ENCODE peak calls at places on chromosomes 12 and 14, in ten cellular contexts. One of them, this sample, is unnamed. For H3K36me3, the result is how much of the 10 kb centered on the place peaks cover.

GRCh38 chr12:43109626-43110345 is 442.2 kb downstream of the ADAMTS20 start:
- DNase-seq in ascending aorta: no peak
- DNase-seq in cardiac muscle cell: peak
- DNase-seq in kidney epithelial cell: no peak
- DNase-seq in tibial nerve: no peak
- DNase-seq in brain microvascular endothelial cell: no peak
- DNase-seq in uterus: no peak
- DNase-seq in hepatocyte: no peak
- DNase-seq in prostate gland: no peak
- DNase-seq in SK-N-SH: no peak
- DNase-seq in this sample: no peak

GRCh38 chr12:52395761-52396434 is 10.2 kb downstream of the KRT82 start:
- DNase-seq in ascending aorta: no peak
- DNase-seq in cardiac muscle cell: peak
- DNase-seq in kidney epithelial cell: no peak
- DNase-seq in tibial nerve: peak
- DNase-seq in brain microvascular endothelial cell: no peak
- DNase-seq in uterus: peak
- DNase-seq in hepatocyte: peak
- DNase-seq in prostate gland: no peak
- DNase-seq in SK-N-SH: no peak
- DNase-seq in this sample: peak

GRCh38 chr14:101250336-101250947 is 310.9 kb upstream of the DIO3 start:
- DNase-seq in ascending aorta: no peak
- DNase-seq in cardiac muscle cell: no peak
- DNase-seq in kidney epithelial cell: no peak
- DNase-seq in tibial nerve: no peak
- DNase-seq in brain microvascular endothelial cell: no peak
- DNase-seq in uterus: no peak
- DNase-seq in hepatocyte: no peak
- DNase-seq in prostate gland: no peak
- DNase-seq in SK-N-SH: peak
- DNase-seq in this sample: peak

GRCh38 chr14:59634617-59635016 is 58.0 kb upstream of the CCDC175 start:
- DNase-seq in ascending aorta: no peak
- DNase-seq in cardiac muscle cell: no peak
- DNase-seq in kidney epithelial cell: no peak
- DNase-seq in tibial nerve: no peak
- DNase-seq in brain microvascular endothelial cell: no peak
- DNase-seq in uterus: no peak
- DNase-seq in hepatocyte: no peak
- DNase-seq in prostate gland: no peak
- DNase-seq in SK-N-SH: no peak
- DNase-seq in this sample: no peak

GRCh38 chr12:42953021-42953420 is 363.5 kb upstream of the PRICKLE1 start:
- DNase-seq in ascending aorta: no peak
- DNase-seq in cardiac muscle cell: no peak
- DNase-seq in kidney epithelial cell: no peak
- DNase-seq in tibial nerve: no peak
- DNase-seq in brain microvascular endothelial cell: no peak
- DNase-seq in uterus: no peak
- DNase-seq in hepatocyte: no peak
- DNase-seq in prostate gland: no peak
- DNase-seq in SK-N-SH: no peak
- DNase-seq in this sample: no peak

GRCh38 chr14:99779751-99780150 is 13.5 kb upstream of the EML1 start:
- DNase-seq in ascending aorta: no peak
- DNase-seq in cardiac muscle cell: no peak
- DNase-seq in kidney epithelial cell: no peak
- DNase-seq in tibial nerve: no peak
- DNase-seq in brain microvascular endothelial cell: peak
- DNase-seq in uterus: no peak
- DNase-seq in hepatocyte: no peak
- DNase-seq in prostate gland: no peak
- DNase-seq in SK-N-SH: no peak
- DNase-seq in this sample: no peak

GRCh38 chr12:8904665-8905064 is 9.6 kb upstream of the PHC1 start:
- DNase-seq in ascending aorta: no peak
- DNase-seq in cardiac muscle cell: no peak
- DNase-seq in kidney epithelial cell: no peak
- DNase-seq in tibial nerve: no peak
- DNase-seq in brain microvascular endothelial cell: no peak
- DNase-seq in uterus: no peak
- DNase-seq in hepatocyte: no peak
- DNase-seq in prostate gland: no peak
- DNase-seq in SK-N-SH: no peak
- DNase-seq in this sample: no peak

GRCh38 chr12:110676171-110676570 is 12.7 kb downstream of the HVCN1 start:
- DNase-seq in ascending aorta: no peak
- DNase-seq in cardiac muscle cell: no peak
- DNase-seq in kidney epithelial cell: no peak
- DNase-seq in tibial nerve: no peak
- DNase-seq in brain microvascular endothelial cell: no peak
- DNase-seq in uterus: no peak
- DNase-seq in hepatocyte: no peak
- DNase-seq in prostate gland: no peak
- DNase-seq in SK-N-SH: no peak
- DNase-seq in this sample: no peak

GRCh38 chr14:37246427-37246829 is 48.7 kb downstream of the MIPOL1 start:
- DNase-seq in ascending aorta: no peak
- DNase-seq in cardiac muscle cell: peak
- DNase-seq in kidney epithelial cell: no peak
- DNase-seq in tibial nerve: no peak
- DNase-seq in brain microvascular endothelial cell: peak
- DNase-seq in uterus: no peak
- DNase-seq in hepatocyte: peak
- DNase-seq in prostate gland: peak
- DNase-seq in SK-N-SH: peak
- DNase-seq in this sample: no peak

GRCh38 chr12:69602954-69603353 is 7.8 kb downstream of the LRRC10 start:
- DNase-seq in ascending aorta: no peak
- DNase-seq in cardiac muscle cell: no peak
- DNase-seq in kidney epithelial cell: no peak
- DNase-seq in tibial nerve: no peak
- DNase-seq in brain microvascular endothelial cell: no peak
- DNase-seq in uterus: no peak
- DNase-seq in hepatocyte: no peak
- DNase-seq in prostate gland: no peak
- DNase-seq in SK-N-SH: no peak
- DNase-seq in this sample: no peak
- H3K36me3 ChIP-seq in ascending aorta: half or more
- H3K36me3 ChIP-seq in cardiac muscle cell: under half
- H3K36me3 ChIP-seq in kidney epithelial cell: under half
- H3K36me3 ChIP-seq in tibial nerve: under half
- H3K36me3 ChIP-seq in brain microvascular endothelial cell: under half
- H3K36me3 ChIP-seq in uterus: under half
- H3K36me3 ChIP-seq in hepatocyte: under half
- H3K36me3 ChIP-seq in prostate gland: under half
- H3K36me3 ChIP-seq in SK-N-SH: under half
- H3K36me3 ChIP-seq in this sample: under half

DNA sequence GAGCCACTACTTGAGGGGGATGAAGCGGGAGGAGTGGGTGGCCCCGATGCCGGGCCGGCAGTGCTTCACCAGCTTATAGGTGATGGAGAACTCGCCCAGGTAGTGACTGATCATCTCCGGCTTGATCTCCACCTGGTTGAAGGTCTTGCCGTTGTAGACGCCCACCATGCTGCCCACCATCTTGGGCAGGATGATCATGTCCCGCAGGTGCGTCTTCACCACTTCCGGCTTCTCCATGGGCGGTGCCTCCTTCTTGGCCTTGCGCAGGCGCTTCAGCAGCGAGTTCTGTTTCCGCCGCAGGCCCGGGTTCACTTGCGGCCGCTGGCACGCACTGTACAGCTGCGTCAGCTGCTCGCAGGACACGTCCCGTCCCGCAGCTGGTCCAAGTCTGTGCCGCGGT is 3.4 kb downstream of the TIGAR start:
- DNase-seq in ascending aorta: no peak
- DNase-seq in cardiac muscle cell: no peak
- DNase-seq in kidney epithelial cell: no peak
- DNase-seq in tibial nerve: no peak
- DNase-seq in brain microvascular endothelial cell: no peak
- DNase-seq in uterus: no peak
- DNase-seq in hepatocyte: no peak
- DNase-seq in prostate gland: no peak
- DNase-seq in SK-N-SH: no peak
- DNase-seq in this sample: no peak
- H3K4me3 ChIP-seq in ascending aorta: no peak
- H3K4me3 ChIP-seq in cardiac muscle cell: no peak
- H3K4me3 ChIP-seq in kidney epithelial cell: no peak
- H3K4me3 ChIP-seq in tibial nerve: no peak
- H3K4me3 ChIP-seq in brain microvascular endothelial cell: no peak
- H3K4me3 ChIP-seq in uterus: no peak
- H3K4me3 ChIP-seq in hepatocyte: no peak
- H3K4me3 ChIP-seq in prostate gland: no peak
- H3K4me3 ChIP-seq in SK-N-SH: no peak
- H3K4me3 ChIP-seq in this sample: no peak

GRCh38 chr14:72894323-72894622 is 372 bp upstream of the DPF3 start:
- DNase-seq in ascending aorta: no peak
- DNase-seq in cardiac muscle cell: no peak
- DNase-seq in kidney epithelial cell: no peak
- DNase-seq in tibial nerve: no peak
- DNase-seq in brain microvascular endothelial cell: no peak
- DNase-seq in uterus: no peak
- DNase-seq in hepatocyte: no peak
- DNase-seq in prostate gland: no peak
- DNase-seq in SK-N-SH: no peak
- DNase-seq in this sample: no peak

GRCh38 chr14:72892879-72893635 is 844 bp downstream of the DPF3 start:
- DNase-seq in ascending aorta: no peak
- DNase-seq in cardiac muscle cell: peak
- DNase-seq in kidney epithelial cell: no peak
- DNase-seq in tibial nerve: no peak
- DNase-seq in brain microvascular endothelial cell: no peak
- DNase-seq in uterus: no peak
- DNase-seq in hepatocyte: peak
- DNase-seq in prostate gland: no peak
- DNase-seq in SK-N-SH: peak
- DNase-seq in this sample: peak

GRCh38 chr14:72891666-72892102 is 2.2 kb downstream of the DPF3 start:
- DNase-seq in ascending aorta: no peak
- DNase-seq in cardiac muscle cell: no peak
- DNase-seq in kidney epithelial cell: no peak
- DNase-seq in tibial nerve: no peak
- DNase-seq in brain microvascular endothelial cell: no peak
- DNase-seq in uterus: no peak
- DNase-seq in hepatocyte: no peak
- DNase-seq in prostate gland: no peak
- DNase-seq in SK-N-SH: peak
- DNase-seq in this sample: no peak

GRCh38 chr14:72893636-72894322 is at the start of gene DPF3:
- DNase-seq in ascending aorta: peak
- DNase-seq in cardiac muscle cell: peak
- DNase-seq in kidney epithelial cell: peak
- DNase-seq in tibial nerve: peak
- DNase-seq in brain microvascular endothelial cell: peak
- DNase-seq in uterus: peak
- DNase-seq in hepatocyte: peak
- DNase-seq in prostate gland: peak
- DNase-seq in SK-N-SH: peak
- DNase-seq in this sample: peak

GRCh38 chr14:72892103-72892878 is 1.6 kb downstream of the DPF3 start:
- DNase-seq in ascending aorta: no peak
- DNase-seq in cardiac muscle cell: no peak
- DNase-seq in kidney epithelial cell: no peak
- DNase-seq in tibial nerve: no peak
- DNase-seq in brain microvascular endothelial cell: peak
- DNase-seq in uterus: no peak
- DNase-seq in hepatocyte: peak
- DNase-seq in prostate gland: no peak
- DNase-seq in SK-N-SH: peak
- DNase-seq in this sample: peak
- TF ChIP-seq CTCF in ascending aorta: no peak
- TF ChIP-seq CTCF in cardiac muscle cell: no peak
- TF ChIP-seq CTCF in kidney epithelial cell: peak
- TF ChIP-seq CTCF in tibial nerve: no peak
- TF ChIP-seq CTCF in brain microvascular endothelial cell: peak
- TF ChIP-seq CTCF in uterus: no peak
- TF ChIP-seq CTCF in hepatocyte: no peak
- TF ChIP-seq CTCF in prostate gland: no peak
- TF ChIP-seq CTCF in SK-N-SH: no peak
- TF ChIP-seq CTCF in this sample: no peak

GRCh38 chr14:77507762-77508161 is 9.1 kb upstream of the ISM2 start:
- DNase-seq in ascending aorta: no peak
- DNase-seq in cardiac muscle cell: no peak
- DNase-seq in kidney epithelial cell: no peak
- DNase-seq in tibial nerve: no peak
- DNase-seq in brain microvascular endothelial cell: no peak
- DNase-seq in uterus: no peak
- DNase-seq in hepatocyte: no peak
- DNase-seq in prostate gland: no peak
- DNase-seq in SK-N-SH: no peak
- DNase-seq in this sample: no peak

GRCh38 chr14:77508876-77509275 is 10.3 kb upstream of the ISM2 start:
- DNase-seq in ascending aorta: no peak
- DNase-seq in cardiac muscle cell: no peak
- DNase-seq in kidney epithelial cell: no peak
- DNase-seq in tibial nerve: no peak
- DNase-seq in brain microvascular endothelial cell: no peak
- DNase-seq in uterus: no peak
- DNase-seq in hepatocyte: no peak
- DNase-seq in prostate gland: no peak
- DNase-seq in SK-N-SH: no peak
- DNase-seq in this sample: no peak

GRCh38 chr14:77508249-77508648 is 9.6 kb upstream of the ISM2 start:
- DNase-seq in ascending aorta: no peak
- DNase-seq in cardiac muscle cell: peak
- DNase-seq in kidney epithelial cell: peak
- DNase-seq in tibial nerve: no peak
- DNase-seq in brain microvascular endothelial cell: peak
- DNase-seq in uterus: no peak
- DNase-seq in hepatocyte: no peak
- DNase-seq in prostate gland: no peak
- DNase-seq in SK-N-SH: no peak
- DNase-seq in this sample: no peak

GRCh38 chr14:77509366-77509765 is 10.8 kb upstream of the ISM2 start:
- DNase-seq in ascending aorta: no peak
- DNase-seq in cardiac muscle cell: no peak
- DNase-seq in kidney epithelial cell: no peak
- DNase-seq in tibial nerve: no peak
- DNase-seq in brain microvascular endothelial cell: no peak
- DNase-seq in uterus: no peak
- DNase-seq in hepatocyte: no peak
- DNase-seq in prostate gland: no peak
- DNase-seq in SK-N-SH: no peak
- DNase-seq in this sample: no peak

DNA sequence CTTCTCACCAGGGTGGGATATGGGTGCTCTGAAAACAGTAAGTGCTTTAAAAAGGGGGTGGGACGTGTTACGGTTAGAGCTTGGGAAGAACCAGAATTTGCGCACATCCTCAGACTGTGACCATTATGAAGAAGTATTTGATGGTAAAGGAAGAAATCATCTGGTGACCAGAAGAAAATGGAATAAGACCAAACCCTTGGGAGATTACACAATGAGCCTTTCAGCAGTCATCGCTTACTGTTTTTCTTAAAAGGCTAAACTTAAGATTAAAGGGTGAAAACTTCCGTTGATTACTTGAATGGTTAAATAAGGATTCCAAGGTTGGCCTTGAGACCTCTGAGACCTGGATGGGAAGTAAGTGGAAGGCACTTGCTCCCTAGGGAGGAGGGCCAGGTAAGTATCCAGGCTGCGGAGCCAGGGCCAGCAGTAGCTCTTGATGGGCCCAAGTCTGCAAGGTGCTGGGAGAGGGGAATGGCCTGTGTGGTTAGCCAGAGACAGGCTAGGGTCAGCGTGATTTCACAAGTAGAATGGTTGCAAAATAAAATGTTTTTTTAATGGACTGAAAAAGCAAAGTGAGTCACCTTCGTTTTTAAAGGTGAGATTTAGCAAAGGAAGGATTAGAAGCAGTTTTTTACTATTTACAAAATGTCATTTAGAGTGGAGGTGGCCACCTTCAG is 13.0 kb upstream of the ISM2 start:
- DNase-seq in ascending aorta: no peak
- DNase-seq in cardiac muscle cell: peak
- DNase-seq in kidney epithelial cell: no peak
- DNase-seq in tibial nerve: no peak
- DNase-seq in brain microvascular endothelial cell: no peak
- DNase-seq in uterus: no peak
- DNase-seq in hepatocyte: no peak
- DNase-seq in prostate gland: no peak
- DNase-seq in SK-N-SH: no peak
- DNase-seq in this sample: no peak
- H3K36me3 ChIP-seq in ascending aorta: half or more
- H3K36me3 ChIP-seq in cardiac muscle cell: under half
- H3K36me3 ChIP-seq in kidney epithelial cell: under half
- H3K36me3 ChIP-seq in tibial nerve: under half
- H3K36me3 ChIP-seq in brain microvascular endothelial cell: under half
- H3K36me3 ChIP-seq in uterus: under half
- H3K36me3 ChIP-seq in hepatocyte: under half
- H3K36me3 ChIP-seq in prostate gland: under half
- H3K36me3 ChIP-seq in SK-N-SH: under half
- H3K36me3 ChIP-seq in this sample: under half

This sample was measured in body of pancreas.